ENCODE peak calls at places on chromosomes 6 and 20, in six cellular contexts. T is fibroblast of mammary gland, V is AG10803, G is brain microvascular endothelial cell, I is left ventricle myocardium inferior, A is Peyer's patch. M is an unnamed sample.

GRCh38 chr6:131023834-131024504 is 39.1 kb downstream of the EPB41L2 start:
- DNase-seq in T (peak; percentile 82), V (peak; percentile 52), G (peak; percentile 37), I (no peak), A (no peak), M (peak; percentile 71)

GRCh38 chr6:4446982-4447381 is 311.6 kb upstream of the ECI2 start:
- DNase-seq in T (peak; percentile 93), V (peak; percentile 67), G (peak; percentile 82), I (no peak), A (no peak), M (peak; percentile 91)

GRCh38 chr6:34646714-34647113 is 49.9 kb downstream of the ILRUN start:
- DNase-seq in T (no peak), V (no peak), G (no peak), I (no peak), A (no peak), M (no peak)

GRCh38 chr6:24929255-24929654 is 6.5 kb downstream of the RIPOR2 start:
- DNase-seq in T (no peak), V (no peak), G (no peak), I (no peak), A (no peak), M (no peak)

GRCh38 chr20:46970937-46971630 is 76.4 kb downstream of the EYA2 start:
- DNase-seq in T (peak; percentile 84), V (peak; percentile 71), G (peak; percentile 82), I (no peak), A (no peak), M (peak; percentile 82)

GRCh38 chr6:152698692-152699091 is 995 bp downstream of the MYCT1 start:
- DNase-seq in T (no peak), V (no peak), G (no peak), I (no peak), A (no peak), M (peak; percentile 41)

GRCh38 chr6:126143650-126144260 is 157.4 kb downstream of the TRMT11 start:
- DNase-seq in T (no peak), V (no peak), G (no peak), I (no peak), A (no peak), M (peak; percentile 5)

GRCh38 chr20:63273635-63274380 is 1.2 kb downstream of the ARFGAP1 start:
- DNase-seq in T (peak; percentile 91), V (peak; percentile 64), G (peak; percentile 84), I (no peak), A (no peak), M (peak; percentile 79)

GRCh38 chr6:144999127-144999526 is 714.0 kb downstream of the UTRN start:
- DNase-seq in T (peak; percentile 17), V (peak; percentile 29), G (no peak), I (no peak), A (no peak), M (no peak)

GRCh38 chr20:32466739-32467505 is 108.8 kb downstream of the ASXL1 start:
- DNase-seq in T (no peak), V (no peak), G (no peak), I (peak; percentile 10), A (no peak), M (no peak)

GRCh38 chr20:19928379-19929360 is 88.5 kb upstream of the NAA20 start:
- DNase-seq in T (no peak), V (peak; percentile 23), G (no peak), I (no peak), A (peak; percentile 61), M (no peak)

GRCh38 chr6:109925060-109925459 is 53.1 kb upstream of the GPR6 start:
- DNase-seq in T (peak; percentile 26), V (no peak), G (no peak), I (no peak), A (no peak), M (peak; percentile 3)

GRCh38 chr20:20317195-20318113 is 50.5 kb upstream of the INSM1 start:
- DNase-seq in T (no peak), V (no peak), G (no peak), I (no peak), A (no peak), M (no peak)

GRCh38 chr20:18767676-18768075 is 45.9 kb upstream of the SCP2D1 start:
- DNase-seq in T (no peak), V (no peak), G (no peak), I (no peak), A (no peak), M (no peak)

GRCh38 chr20:36540551-36541211 is 638 bp upstream of the MYL9 start:
- DNase-seq in T (no peak), V (no peak), G (no peak), I (peak; percentile 44), A (no peak), M (no peak)

GRCh38 chr6:111772274-111772780 is 100.9 kb downstream of the FYN start:
- DNase-seq in T (no peak), V (no peak), G (no peak), I (no peak), A (no peak), M (no peak)

GRCh38 chr6:111769365-111770127 is 103.7 kb downstream of the FYN start:
- DNase-seq in T (no peak), V (no peak), G (no peak), I (no peak), A (no peak), M (no peak)

GRCh38 chr6:111770263-111771083 is 102.8 kb downstream of the FYN start:
- DNase-seq in T (no peak), V (no peak), G (no peak), I (no peak), A (no peak), M (no peak)

GRCh38 chr6:111771629-111772028 is 101.6 kb downstream of the FYN start:
- DNase-seq in T (no peak), V (no peak), G (no peak), I (no peak), A (no peak), M (no peak)

GRCh38 chr6:111771084-111771411 is 102.2 kb downstream of the FYN start:
- DNase-seq in T (no peak), V (no peak), G (no peak), I (no peak), A (no peak), M (no peak)
- TF ChIP-seq CTCF in T (no peak), V (no peak), G (no peak), I (no peak), A (no peak), M (no peak)

GRCh38 chr20:59939879-59940128 is 301 bp downstream of the PPP1R3D start:
- DNase-seq in T (no peak), V (no peak), G (no peak), I (peak; percentile 52), A (no peak), M (peak; percentile 22)

GRCh38 chr20:59937150-59937549 is 3.0 kb downstream of the PPP1R3D start:
- DNase-seq in T (no peak), V (peak; percentile 35), G (no peak), I (no peak), A (no peak), M (peak; percentile 27)

GRCh38 chr20:59939052-59939878 is 840 bp downstream of the PPP1R3D start:
- DNase-seq in T (peak; percentile 8), V (no peak), G (no peak), I (peak; percentile 31), A (no peak), M (peak; percentile 20)

GRCh38 chr20:59938696-59939051 is 1.4 kb downstream of the PPP1R3D start:
- DNase-seq in T (peak; percentile 60), V (peak; percentile 47), G (no peak), I (no peak), A (no peak), M (no peak)

DNA sequence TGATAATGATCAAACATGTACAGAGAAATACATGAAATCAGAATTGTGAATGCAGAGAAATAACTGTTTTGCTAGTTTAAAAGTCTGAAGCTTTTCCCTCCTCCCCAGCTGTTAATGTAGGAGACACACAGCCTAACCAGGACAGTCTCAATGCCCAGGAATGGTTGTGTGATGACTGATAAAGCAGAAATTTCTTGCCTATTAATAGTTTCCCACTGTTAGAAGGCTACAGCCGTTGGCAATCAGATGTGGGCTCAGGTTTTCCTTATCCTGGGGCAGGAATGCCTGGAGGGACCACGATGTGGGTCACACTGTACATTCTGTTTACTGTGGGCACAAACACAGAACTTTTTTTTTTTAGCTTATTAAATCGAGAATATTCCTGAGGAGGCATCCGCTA is 1.9 kb downstream of the PPP1R3D start:
- DNase-seq in T (peak; percentile 55), V (peak; percentile 74), G (peak; percentile 21), I (no peak), A (no peak), M (peak; percentile 50)
- H3K4me3 ChIP-seq in T (no peak overlapping the region), V (peak overlapping the region; percentile 59), G (no peak overlapping the region), I (peak overlapping the region; percentile 85), A (no peak overlapping the region), M (no peak overlapping the region)

DNA sequence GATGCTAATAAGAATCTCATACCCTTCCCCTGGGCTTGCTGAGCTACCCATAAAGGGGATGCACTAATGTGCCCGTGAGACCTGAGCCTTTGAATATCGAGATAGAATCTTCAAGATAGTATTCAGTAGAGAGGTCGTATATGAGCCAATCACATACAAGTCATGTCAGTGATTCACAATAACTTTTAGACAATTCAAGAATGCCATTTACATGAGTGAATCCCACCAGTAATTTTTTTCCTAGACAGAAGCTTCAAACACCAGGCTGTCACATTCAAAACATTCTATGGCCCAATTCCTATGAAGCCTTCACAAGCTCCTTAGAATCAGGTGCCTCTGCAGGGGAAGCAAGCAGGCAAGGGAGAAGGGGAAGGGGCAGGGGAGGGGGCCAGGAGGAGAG is 71.2 kb downstream of the STMND1 start:
- DNase-seq in T (no peak), V (peak; percentile 15), G (no peak), I (no peak), A (no peak), M (no peak)
- TF ChIP-seq CTCF in T (no peak), V (no peak), G (no peak), I (no peak), A (no peak), M (no peak)

GRCh38 chr6:3231213-3232016 is 4.0 kb upstream of the TUBB2B start:
- DNase-seq in T (peak; percentile 54), V (peak; percentile 75), G (peak; percentile 67), I (peak; percentile 57), A (peak; percentile 79), M (peak; percentile 51)
- H3K4me3 ChIP-seq in T (peak overlapping the region; percentile 51), V (peak overlapping the region; percentile 69), G (peak overlapping the region; percentile 63), I (peak overlapping the region; percentile 80), A (peak overlapping the region; percentile 50), M (peak overlapping the region; percentile 50)

GRCh38 chr20:38726849-38727601 is 2.7 kb downstream of the SLC32A1 start:
- DNase-seq in T (peak; percentile 29), V (no peak), G (no peak), I (no peak), A (no peak), M (peak; percentile 29)
- TF ChIP-seq CTCF in T (peak; percentile 29), V (peak; percentile 10), G (peak; percentile 54), I (peak; percentile 18), A (no peak), M (peak; percentile 19)

DNA sequence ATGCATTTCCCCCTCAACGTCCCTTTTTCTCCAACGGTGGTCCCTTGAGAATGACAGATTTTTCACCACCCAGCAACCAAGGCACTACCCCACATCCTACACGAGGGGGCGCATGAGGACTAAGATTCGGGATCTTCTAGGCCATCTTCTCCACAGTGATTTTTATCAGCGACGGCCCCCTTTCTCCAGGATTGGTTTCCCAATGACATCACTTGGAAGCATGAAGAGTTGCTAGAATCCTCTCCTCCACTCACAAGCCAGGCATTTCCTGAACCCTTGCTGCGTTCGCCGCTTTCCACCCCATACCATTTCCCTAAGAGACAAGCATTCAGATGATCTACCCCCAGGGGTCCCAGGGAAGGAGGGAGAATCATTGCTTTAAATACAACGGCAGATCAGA is 252.0 kb downstream of the HIVEP2 start:
- DNase-seq in T (peak; percentile 94), V (peak; percentile 93), G (peak; percentile 97), I (peak; percentile 37), A (peak; percentile 55), M (peak; percentile 96)
- H3K4me3 ChIP-seq in T (peak overlapping the region; percentile 1), V (peak overlapping the region; percentile 38), G (peak overlapping the region; percentile 20), I (no peak overlapping the region), A (no peak overlapping the region), M (no peak overlapping the region)